ENCODE peak calls at places on chromosomes 12 and 14, in four cellular contexts. Y is WERI-Rb-1, K is Peyer's patch, Q is colonic mucosa. M is an unnamed sample.
A peak's percentile ranks its signal among the peaks of the same experiment; 100 is the strongest.

GRCh38 chr12:55472297-55472696 is 2.4 kb upstream of the OR6C70 start:
- DNase-seq in Y (no peak), K (no peak), Q (no peak), M (no peak)

GRCh38 chr12:78036889-78037288 is 206.2 kb downstream of the NAV3 start:
- DNase-seq in Y (no peak), K (no peak), Q (no peak), M (no peak)

GRCh38 chr12:122867701-122868461 is 28.0 kb downstream of the VPS37B start:
- DNase-seq in Y (peak; percentile 81), K (no peak), Q (peak; percentile 72), M (no peak)

GRCh38 chr14:105389534-105389933 is 8.8 kb upstream of the TEX22 start:
- DNase-seq in Y (no peak), K (no peak), Q (no peak), M (no peak)

GRCh38 chr12:58873496-58873895 is 46.8 kb downstream of the LRIG3 start:
- DNase-seq in Y (no peak), K (no peak), Q (no peak), M (no peak)

GRCh38 chr14:34732802-34733201 is 18.4 kb upstream of the CFL2 start:
- DNase-seq in Y (no peak), K (no peak), Q (no peak), M (no peak)

GRCh38 chr12:54024581-54024980 is 3.7 kb upstream of the HOXC6 start:
- DNase-seq in Y (no peak), K (no peak), Q (no peak), M (peak; percentile 34)

GRCh38 chr14:63011609-63012008 is 33.6 kb downstream of the KCNH5 start:
- DNase-seq in Y (no peak), K (no peak), Q (no peak), M (no peak)

GRCh38 chr14:104941508-104942365 is 17.1 kb downstream of the PLD4 start:
- DNase-seq in Y (peak; percentile 2), K (no peak), Q (no peak), M (peak; percentile 25)

GRCh38 chr12:54390668-54391551 is 6.4 kb upstream of the ZNF385A start:
- DNase-seq in Y (peak; percentile 91), K (peak; percentile 83), Q (no peak), M (peak; percentile 63)

GRCh38 chr12:6367065-6367968 is 8.0 kb downstream of the SCNN1A start:
- DNase-seq in Y (no peak), K (peak; percentile 44), Q (peak; percentile 41), M (no peak)

GRCh38 chr12:102958073-102958829 is 777 bp downstream of the ASCL1 start:
- DNase-seq in Y (peak; percentile 71), K (no peak), Q (no peak), M (no peak)

GRCh38 chr14:95935228-95935822 is 58.7 kb downstream of the TUNAR start:
- DNase-seq in Y (no peak), K (no peak), Q (no peak), M (no peak)

DNA sequence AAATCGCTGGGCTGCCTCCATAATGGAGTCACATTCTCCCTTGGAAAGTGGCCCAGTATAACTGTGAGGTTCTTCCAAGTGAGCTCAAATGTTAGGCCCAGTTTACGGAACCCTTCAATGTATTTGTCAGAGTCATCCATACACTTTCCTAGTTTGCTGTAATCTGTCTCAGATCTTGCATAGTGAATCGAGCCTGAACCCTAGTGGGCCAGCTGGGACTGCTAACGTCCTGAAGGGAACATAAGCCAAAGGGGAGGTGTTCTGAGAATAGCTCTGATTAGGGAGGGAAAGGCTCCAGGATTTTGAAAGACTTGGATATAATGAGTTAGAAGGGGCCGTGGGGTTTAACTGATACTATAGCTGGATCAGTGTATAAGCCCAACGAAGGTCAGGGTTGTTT is 406.3 kb downstream of the SLC6A15 start:
- DNase-seq in Y (no peak), K (no peak), Q (no peak), M (no peak)
- H3K27ac ChIP-seq in Y (no peak overlapping the region), K (no peak overlapping the region), Q (no peak overlapping the region), M (no peak overlapping the region)

GRCh38 chr14:99260116-99260515 is 11.9 kb downstream of the BCL11B start:
- DNase-seq in Y (no peak), K (no peak), Q (no peak), M (no peak)

GRCh38 chr14:99259327-99259726 is 12.7 kb downstream of the BCL11B start:
- DNase-seq in Y (no peak), K (no peak), Q (no peak), M (no peak)

GRCh38 chr14:99258341-99258781 is 13.6 kb downstream of the BCL11B start:
- DNase-seq in Y (no peak), K (no peak), Q (no peak), M (no peak)

GRCh38 chr14:99257673-99258221 is 14.2 kb downstream of the BCL11B start:
- DNase-seq in Y (no peak), K (no peak), Q (no peak), M (no peak)

GRCh38 chr14:99258884-99259283 is 13.1 kb downstream of the BCL11B start:
- DNase-seq in Y (no peak), K (no peak), Q (no peak), M (no peak)
- H3K4me3 ChIP-seq in Y (no peak overlapping the region), K (no peak overlapping the region), Q (no peak overlapping the region), M (peak overlapping the region; percentile 21)

GRCh38 chr14:51545396-51545795 is 106.3 kb upstream of the FRMD6 start:
- DNase-seq in Y (no peak), K (no peak), Q (no peak), M (no peak)

GRCh38 chr14:51546603-51547258 is 105.0 kb upstream of the FRMD6 start:
- DNase-seq in Y (no peak), K (no peak), Q (no peak), M (no peak)

GRCh38 chr14:51547260-51547659 is 104.5 kb upstream of the FRMD6 start:
- DNase-seq in Y (no peak), K (no peak), Q (peak; percentile 23), M (peak; percentile 65)

GRCh38 chr14:51544901-51545300 is 106.8 kb upstream of the FRMD6 start:
- DNase-seq in Y (no peak), K (no peak), Q (no peak), M (no peak)

DNA sequence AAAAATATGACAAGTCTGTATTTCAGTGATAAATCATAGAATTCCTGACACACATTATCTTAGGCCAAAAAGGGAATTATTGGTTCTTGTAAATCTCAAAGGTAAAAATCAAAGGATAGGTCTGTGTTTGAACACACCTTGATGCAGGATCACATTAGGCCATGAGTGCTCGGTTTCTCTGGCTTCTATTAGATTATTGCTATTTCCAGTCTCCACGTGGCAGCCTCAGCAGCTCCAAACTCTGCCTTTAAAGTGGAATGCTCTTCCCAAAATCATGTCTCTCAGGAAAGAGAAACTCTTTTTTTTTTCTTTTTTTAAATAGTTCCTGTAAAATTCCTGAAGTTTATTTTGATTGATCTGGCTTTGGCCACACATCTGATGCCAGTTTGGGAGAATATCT is 105.6 kb upstream of the FRMD6 start:
- DNase-seq in Y (no peak), K (no peak), Q (no peak), M (no peak)
- H3K27ac ChIP-seq in Y (no peak overlapping the region), K (no peak overlapping the region), Q (no peak overlapping the region), M (no peak overlapping the region)

DNA sequence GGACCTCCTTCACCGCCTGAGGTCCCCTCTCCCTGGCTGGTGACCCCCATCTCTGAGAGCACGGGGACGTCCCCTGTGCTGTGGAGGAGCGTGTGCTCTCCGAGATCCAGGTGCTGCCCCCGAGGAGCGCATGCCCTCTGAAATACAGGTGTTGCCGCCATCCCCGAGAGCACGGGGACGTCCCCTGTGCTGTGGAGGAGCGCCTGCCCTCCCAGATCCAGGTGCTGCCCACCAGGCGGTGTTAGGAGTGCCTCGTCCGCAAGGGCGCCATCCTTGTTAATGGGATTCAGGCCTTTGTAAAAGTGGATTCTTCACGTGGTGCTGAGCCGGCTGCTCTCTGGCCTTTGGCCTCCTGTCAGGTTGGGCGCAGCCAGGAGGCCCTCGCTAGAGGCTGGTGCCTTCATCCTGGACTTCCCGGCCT is 10.1 kb downstream of the NOC4L start:
- DNase-seq in Y (no peak), K (no peak), Q (no peak), M (no peak)
- H3K4me3 ChIP-seq in Y (no peak overlapping the region), K (peak overlapping the region; percentile 41), Q (no peak overlapping the region), M (no peak overlapping the region)

M was measured in ovary.